ENCODE peak calls at places on chromosomes 12 and 14, in eight cellular contexts. V is left lung; T is upper lobe of right lung; S is right lobe of liver; H is body of pancreas; E is esophagus muscularis mucosa; U is psoas muscle; K is CD8-positive, alpha-beta T cell. D is an unnamed sample.

GRCh38 chr12:129903956-129904769 is at the start of gene TMEM132D:
- DNase-seq in T (no peak), K (no peak), H (no peak), S (no peak), U (no peak), V (no peak), E (no peak), D (no peak)

GRCh38 chr12:49587174-49587908 is 18.1 kb downstream of the FAM186B start:
- DNase-seq in S (no peak), E (no peak), T (no peak), H (no peak), K (no peak), U (no peak), V (no peak), D (no peak)

GRCh38 chr14:39491134-39491541 is 58.9 kb upstream of the FBXO33 start:
- DNase-seq in S (no peak), K (no peak), H (no peak), E (no peak), V (no peak), T (no peak), U (no peak), D (no peak)

GRCh38 chr14:71165121-71165574 is 257.9 kb downstream of the PCNX1 start:
- DNase-seq in E (no peak), S (no peak), K (no peak), H (peak; percentile 19), T (no peak), V (no peak), U (peak; percentile 15), D (peak; percentile 84)

GRCh38 chr14:65370890-65371289 is 41.6 kb upstream of the FUT8 start:
- DNase-seq in K (no peak), T (no peak), V (no peak), H (no peak), U (no peak), S (no peak), E (no peak), D (no peak)

GRCh38 chr12:109797905-109798669 is 35.1 kb downstream of the TRPV4 start:
- DNase-seq in S (no peak), K (no peak), H (no peak), T (no peak), U (no peak), E (no peak), V (no peak), D (no peak)

GRCh38 chr14:102775855-102776760 is 1.1 kb upstream of the TRAF3 start:
- DNase-seq in V (no peak), E (no peak), H (no peak), K (peak; percentile 14), S (no peak), U (peak; percentile 23), T (no peak), D (peak; percentile 69)

GRCh38 chr14:60245316-60246177 is 3.5 kb upstream of the PPM1A start:
- DNase-seq in K (no peak), V (no peak), E (no peak), T (no peak), S (no peak), H (no peak), U (no peak), D (no peak)

GRCh38 chr12:12265035-12265434 is 1.8 kb downstream of the LRP6 start:
- DNase-seq in V (no peak), H (no peak), K (no peak), U (no peak), E (no peak), T (no peak), S (no peak), D (no peak)

GRCh38 chr14:40623641-40624040 is 983.0 kb upstream of the LRFN5 start:
- DNase-seq in T (no peak), U (no peak), K (no peak), H (no peak), E (no peak), S (no peak), V (no peak), D (no peak)

GRCh38 chr12:121849660-121850059 is 9.0 kb downstream of the HPD start:
- DNase-seq in S (no peak), T (no peak), V (no peak), H (no peak), U (no peak), K (no peak), E (no peak), D (no peak)

GRCh38 chr12:34289431-34290190 is 267.3 kb downstream of the ALG10 start:
- DNase-seq in U (no peak), V (peak; percentile 26), S (peak; percentile 7), H (no peak), T (peak; percentile 48), E (no peak), K (no peak), D (no peak)

GRCh38 chr12:88552672-88553079 is 27.6 kb downstream of the KITLG start:
- DNase-seq in S (no peak), U (no peak), K (no peak), E (no peak), H (no peak), T (no peak), V (no peak), D (no peak)

GRCh38 chr12:12423367-12423766 is 66.5 kb downstream of the BORCS5 start:
- DNase-seq in E (no peak), H (no peak), V (no peak), S (no peak), T (no peak), U (no peak), K (no peak), D (no peak)

GRCh38 chr14:75147423-75148071 is 20.7 kb upstream of the NEK9 start:
- DNase-seq in T (peak; percentile 82), U (peak; percentile 56), H (peak; percentile 67), S (peak; percentile 42), E (peak; percentile 94), V (peak; percentile 83), K (peak; percentile 41), D (peak; percentile 65)

GRCh38 chr12:16168078-16168477 is 109.4 kb downstream of the SLC15A5 start:
- DNase-seq in E (no peak), U (no peak), K (no peak), H (no peak), S (no peak), V (no peak), T (no peak), D (no peak)

GRCh38 chr12:22101749-22102243 is 55.8 kb downstream of the CMAS start:
- DNase-seq in U (peak; percentile 42), T (no peak), H (no peak), S (no peak), E (no peak), K (no peak), V (peak; percentile 81), D (no peak)

GRCh38 chr12:122481861-122482260 is 18.9 kb downstream of the ZCCHC8 start:
- DNase-seq in U (no peak), K (no peak), T (no peak), E (no peak), H (no peak), S (no peak), V (no peak), D (no peak)

GRCh38 chr14:56514663-56515371 is 64.8 kb upstream of the TMEM260 start:
- DNase-seq in H (no peak), E (no peak), V (no peak), S (no peak), K (no peak), T (no peak), U (no peak), D (no peak)

GRCh38 chr14:64973826-64974225 is 1.7 kb upstream of the RAB15 start:
- DNase-seq in E (no peak), H (no peak), S (no peak), K (no peak), T (no peak), U (no peak), V (no peak), D (no peak)

GRCh38 chr12:120181991-120182631 is 12.4 kb downstream of the GCN1 start:
- DNase-seq in V (peak; percentile 59), S (no peak), U (peak; percentile 56), E (no peak), T (no peak), K (no peak), H (no peak), D (no peak)
- TF ChIP-seq CTCF in V (no peak), S (no peak), U (peak; percentile 37), E (no peak), T (no peak), K (no peak), H (no peak), D (no peak)

DNA sequence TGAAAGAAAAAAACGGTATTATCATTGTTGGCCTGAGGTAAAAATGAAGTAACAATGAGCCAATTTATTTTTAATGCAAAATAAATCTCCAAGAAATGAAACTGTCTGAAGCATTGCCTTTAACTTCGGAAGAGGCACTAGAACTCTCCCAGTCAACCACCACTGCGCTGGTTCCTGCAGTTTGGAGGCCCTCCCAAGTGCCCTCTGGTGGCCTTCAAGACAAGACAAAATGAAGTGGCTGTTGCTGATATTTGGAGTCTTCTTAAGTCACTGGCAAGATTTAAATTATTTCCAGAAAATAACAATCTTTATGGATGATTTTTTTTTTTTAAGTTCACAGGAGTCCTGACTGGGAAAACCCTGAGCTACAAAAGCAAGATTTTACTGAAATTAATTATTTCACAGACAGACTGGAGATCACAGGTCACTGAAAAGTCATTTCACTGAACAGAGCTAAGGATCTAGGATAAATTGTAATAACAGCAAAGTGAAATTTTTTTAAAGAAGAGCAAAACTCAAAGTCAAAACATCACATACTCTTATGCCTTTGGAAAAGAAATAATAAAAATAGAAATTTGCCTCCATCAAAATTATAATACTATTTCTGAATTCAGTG is 58.2 kb downstream of the DICER1 start:
- DNase-seq in E (no peak), U (peak; percentile 72), T (no peak), S (no peak), V (peak; percentile 55), H (peak; percentile 50), K (peak; percentile 28), D (no peak)
- H3K36me3 ChIP-seq in E (peaks cover 39% of the 10 kb centered on the region), U (peaks cover 60% of the 10 kb centered on the region), T (peaks cover 63% of the 10 kb centered on the region), S (peaks cover 4% of the 10 kb centered on the region), V (peaks cover 84% of the 10 kb centered on the region), H (no peaks in the 10 kb centered on the region), K (peaks cover 26% of the 10 kb centered on the region), D (peaks cover 5% of the 10 kb centered on the region)

GRCh38 chr12:94929780-94930179 is 73.7 kb downstream of the NDUFA12 start:
- DNase-seq in K (no peak), U (no peak), V (no peak), T (no peak), H (no peak), E (no peak), S (no peak), D (no peak)
- H3K4me1 ChIP-seq in K (no peaks in the 10 kb centered on the region), U (no peaks in the 10 kb centered on the region), V (no peaks in the 10 kb centered on the region), T (no peaks in the 10 kb centered on the region), H (peaks cover 11% of the 10 kb centered on the region), E (no peaks in the 10 kb centered on the region), S (peaks cover 5% of the 10 kb centered on the region), D (no peaks in the 10 kb centered on the region)

GRCh38 chr12:51536159-51536558 is 54.9 kb upstream of the SCN8A start:
- DNase-seq in T (no peak), S (no peak), H (no peak), E (no peak), U (no peak), V (no peak), K (no peak), D (no peak)
- TF ChIP-seq CTCF in T (no peak), S (no peak), H (no peak), E (no peak), U (no peak), V (no peak), K (no peak), D (no peak)

GRCh38 chr12:96006727-96007126 is 10.6 kb upstream of the HAL start:
- DNase-seq in K (no peak), V (no peak), H (no peak), T (no peak), E (no peak), S (no peak), U (no peak), D (no peak)
- H3K36me3 ChIP-seq in K (peaks cover 38% of the 10 kb centered on the region), V (peaks cover 98% of the 10 kb centered on the region), H (peaks cover 10% of the 10 kb centered on the region), T (peaks cover 100% of the 10 kb centered on the region), E (peaks cover 63% of the 10 kb centered on the region), S (no peaks in the 10 kb centered on the region), U (peaks cover 100% of the 10 kb centered on the region), D (no peaks in the 10 kb centered on the region)

GRCh38 chr12:20625531-20625930 is 69.6 kb upstream of the SLCO1C1 start:
- DNase-seq in H (no peak), T (no peak), U (no peak), E (no peak), K (no peak), S (no peak), V (no peak), D (no peak)
- H3K4me1 ChIP-seq in H (peaks cover 19% of the 10 kb centered on the region), T (no peaks in the 10 kb centered on the region), U (no peaks in the 10 kb centered on the region), E (peaks cover 19% of the 10 kb centered on the region), K (no peaks in the 10 kb centered on the region), S (peaks cover 6% of the 10 kb centered on the region), V (no peaks in the 10 kb centered on the region), D (peaks cover 17% of the 10 kb centered on the region)

D was measured in mucosa of descending colon.